ENCODE peak calls at places on chromosomes 4 and X, in five cellular contexts. One of them, this sample, is unnamed.

GRCh38 chrX:45750639-45751038 is 550.0 kb upstream of the DIPK2B start:
- DNase-seq in K562: no peak
- DNase-seq in left ventricle myocardium superior: peak; percentile 44
- DNase-seq in omental fat pad: no peak
- DNase-seq in ELF-1: no peak
- DNase-seq in this sample: peak; percentile 41

GRCh38 chrX:19514791-19515614 is at the start of gene MAP3K15:
- DNase-seq in omental fat pad: no peak
- DNase-seq in ELF-1: peak; percentile 64
- DNase-seq in K562: peak; percentile 7
- DNase-seq in left ventricle myocardium superior: peak; percentile 40
- DNase-seq in this sample: peak; percentile 14

GRCh38 chr4:7661066-7661748 is 226.5 kb upstream of the PSAPL1 start:
- DNase-seq in K562: no peak
- DNase-seq in ELF-1: no peak
- DNase-seq in left ventricle myocardium superior: peak; percentile 8
- DNase-seq in omental fat pad: no peak
- DNase-seq in this sample: no peak

GRCh38 chrX:129652565-129653169 is 2.1 kb downstream of the APLN start:
- DNase-seq in left ventricle myocardium superior: no peak
- DNase-seq in ELF-1: no peak
- DNase-seq in K562: no peak
- DNase-seq in omental fat pad: no peak
- DNase-seq in this sample: no peak

GRCh38 chr4:108840426-108840975 is 77.6 kb upstream of the ETNPPL start:
- DNase-seq in ELF-1: no peak
- DNase-seq in omental fat pad: no peak
- DNase-seq in K562: no peak
- DNase-seq in left ventricle myocardium superior: no peak
- DNase-seq in this sample: no peak

GRCh38 chr4:31917334-31917733 is 1197.2 kb downstream of the PCDH7 start:
- DNase-seq in omental fat pad: no peak
- DNase-seq in ELF-1: no peak
- DNase-seq in left ventricle myocardium superior: no peak
- DNase-seq in K562: no peak
- DNase-seq in this sample: no peak

GRCh38 chrX:15790766-15791380 is 589 bp downstream of the ZRSR2 start:
- DNase-seq in K562: no peak
- DNase-seq in left ventricle myocardium superior: no peak
- DNase-seq in ELF-1: no peak
- DNase-seq in omental fat pad: no peak
- DNase-seq in this sample: no peak

GRCh38 chr4:110610620-110610939 is 12.3 kb downstream of the PITX2 start:
- DNase-seq in K562: no peak
- DNase-seq in omental fat pad: no peak
- DNase-seq in left ventricle myocardium superior: no peak
- DNase-seq in ELF-1: peak; percentile 68
- DNase-seq in this sample: no peak

GRCh38 chrX:14039344-14039743 is 9.7 kb upstream of the GEMIN8 start:
- DNase-seq in left ventricle myocardium superior: no peak
- DNase-seq in omental fat pad: no peak
- DNase-seq in ELF-1: no peak
- DNase-seq in K562: peak; percentile 73
- DNase-seq in this sample: no peak

GRCh38 chr4:101853691-101854090 is 63.2 kb downstream of the BANK1 start:
- DNase-seq in ELF-1: no peak
- DNase-seq in omental fat pad: no peak
- DNase-seq in K562: no peak
- DNase-seq in left ventricle myocardium superior: no peak
- DNase-seq in this sample: no peak

GRCh38 chr4:175531405-175532091 is 280.5 kb downstream of the GPM6A start:
- DNase-seq in ELF-1: no peak
- DNase-seq in omental fat pad: no peak
- DNase-seq in K562: no peak
- DNase-seq in left ventricle myocardium superior: no peak
- DNase-seq in this sample: no peak

GRCh38 chrX:20361081-20361889 is 94.6 kb upstream of the RPS6KA3 start:
- DNase-seq in left ventricle myocardium superior: peak; percentile 38
- DNase-seq in ELF-1: no peak
- DNase-seq in omental fat pad: no peak
- DNase-seq in K562: no peak
- DNase-seq in this sample: peak; percentile 21

This sample was measured in left ventricle myocardium inferior.